ENCODE peak calls at places on chromosomes 13 and 19, in four cellular contexts. Q, U, I and A are unnamed samples.

GRCh38 chr13:26538363-26539317 is 18.8 kb upstream of the WASF3 start:
- DNase-seq in I (no peak), Q (no peak), U (no peak), A (peak; percentile 12)

GRCh38 chr19:55152017-55152416 is 3.0 kb upstream of the TNNT1 start:
- DNase-seq in Q (no peak), U (no peak), I (no peak), A (peak; percentile 84)

GRCh38 chr19:54674021-54674617 is 11.3 kb downstream of the LILRB4 start:
- DNase-seq in I (no peak), Q (no peak), U (no peak), A (peak; percentile 61)

GRCh38 chr19:41774515-41774980 is 19.2 kb downstream of the CEACAM6 start:
- DNase-seq in U (no peak), I (no peak), Q (no peak), A (no peak)

GRCh38 chr13:104855581-104855980 is 1679.9 kb downstream of the EFNB2 start:
- DNase-seq in Q (no peak), I (no peak), U (no peak), A (no peak)

GRCh38 chr19:35328851-35329285 is at the start of gene CD22:
- DNase-seq in I (no peak), U (no peak), Q (no peak), A (no peak)

GRCh38 chr19:41031926-41032325 is 40.8 kb downstream of the CYP2B6 start:
- DNase-seq in I (no peak), U (no peak), Q (no peak), A (no peak)

GRCh38 chr19:27746691-27747380 is 1466.1 kb downstream of the UQCRFS1 start:
- DNase-seq in U (peak; percentile 57), Q (no peak), I (no peak), A (no peak)

GRCh38 chr19:42179501-42179817 is 38.0 kb downstream of the DEDD2 start:
- DNase-seq in Q (no peak), U (no peak), I (no peak), A (no peak)

DNA sequence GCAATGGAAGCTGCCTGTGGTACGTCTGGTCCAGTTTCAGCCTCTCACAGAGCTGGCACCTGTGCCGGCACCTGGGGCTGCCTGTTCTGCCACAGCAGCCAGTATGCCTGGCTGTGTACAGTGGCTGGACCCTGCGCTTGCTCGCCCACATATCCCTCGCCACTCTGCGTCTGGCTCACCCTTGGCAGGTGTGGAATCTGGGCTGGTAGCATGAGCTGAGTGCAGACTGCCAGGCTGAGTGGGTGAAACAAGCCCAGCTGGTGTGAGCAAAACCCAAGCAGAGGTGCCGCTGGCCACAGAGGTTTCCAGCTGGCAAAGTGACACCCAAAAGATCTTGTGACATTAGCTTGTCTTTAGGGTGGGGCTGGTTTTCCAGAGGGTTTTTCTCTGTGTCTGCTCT is 80.7 kb downstream of the ING1 start:
- DNase-seq in U (no peak), Q (no peak), I (no peak), A (no peak)
- TF ChIP-seq CTCF in U (no peak), Q (no peak), I (no peak), A (no peak)

GRCh38 chr13:30933334-30933681 is 852 bp downstream of the TEX26 start:
- DNase-seq in Q (no peak), U (no peak), I (no peak), A (no peak)
- H3K4me3 ChIP-seq in Q (no peak overlapping the region), U (no peak overlapping the region), I (no peak overlapping the region), A (no peak overlapping the region)

GRCh38 chr19:52451241-52451640 is 2.1 kb upstream of the ZNF578 start:
- DNase-seq in I (no peak), U (no peak), Q (no peak), A (no peak)
- H3K9me3 ChIP-seq in I (peaks cover 28% of the 10 kb centered on the region), U (peaks cover 45% of the 10 kb centered on the region), Q (peaks cover 15% of the 10 kb centered on the region), A (peaks cover 31% of the 10 kb centered on the region)

DNA sequence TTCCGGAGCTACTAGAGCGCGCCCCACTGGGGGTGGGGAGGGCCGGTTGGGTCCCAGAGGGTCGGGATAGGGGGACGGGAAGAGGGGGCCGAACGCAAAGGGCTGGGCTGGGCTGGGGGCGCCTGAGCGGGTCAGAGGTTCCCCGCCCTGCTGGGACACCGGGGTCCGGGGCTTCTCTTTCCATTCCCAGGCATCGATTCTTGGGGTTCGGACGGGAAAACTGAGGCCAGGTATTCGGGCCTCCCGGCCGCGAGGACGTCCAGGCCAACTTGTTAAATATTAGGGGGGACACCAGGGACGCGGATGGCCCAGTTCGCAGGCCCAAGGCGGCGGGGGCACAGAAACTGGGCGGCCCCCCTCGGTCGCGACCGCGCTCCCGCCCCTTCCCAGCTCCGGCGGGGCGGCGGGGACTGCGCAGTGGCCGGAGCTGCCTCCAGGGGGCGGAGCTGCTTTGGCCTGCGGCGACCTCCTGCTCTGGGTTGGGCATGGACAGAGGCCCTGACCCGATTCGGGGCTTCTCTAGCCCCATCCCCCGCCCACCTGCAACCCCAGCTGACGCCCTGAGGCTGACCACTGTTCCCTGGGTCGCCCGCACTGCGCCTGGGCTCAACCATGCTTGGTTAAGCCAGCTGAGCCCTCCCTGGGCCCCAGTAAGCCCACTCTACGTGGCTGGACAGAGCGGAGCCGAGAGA is 1.2 kb upstream of the KLF16 start:
- DNase-seq in I (no peak), U (peak; percentile 86), Q (no peak), A (peak; percentile 63)
- TF ChIP-seq CTCF in I (peak; percentile 76), U (peak; percentile 74), Q (peak; percentile 66), A (peak; percentile 62)

GRCh38 chr19:49775742-49776370 is 9.1 kb downstream of the AP2A1 start:
- DNase-seq in Q (no peak), I (no peak), U (no peak), A (no peak)
- H3K4me3 ChIP-seq in Q (no peak overlapping the region), I (no peak overlapping the region), U (no peak overlapping the region), A (no peak overlapping the region)

GRCh38 chr19:56404705-56405056 is 549 bp downstream of the ZNF583 start:
- DNase-seq in I (no peak), Q (no peak), U (no peak), A (no peak)

GRCh38 chr19:56403764-56404704 is at the start of gene ZNF583:
- DNase-seq in I (peak; percentile 92), Q (peak; percentile 98), U (peak; percentile 99), A (peak; percentile 94)

GRCh38 chr19:56400485-56400884 is 3.6 kb upstream of the ZNF583 start:
- DNase-seq in U (no peak), Q (no peak), I (no peak), A (no peak)

GRCh38 chr19:56405062-56405461 is 930 bp downstream of the ZNF583 start:
- DNase-seq in I (no peak), U (no peak), Q (no peak), A (no peak)

DNA sequence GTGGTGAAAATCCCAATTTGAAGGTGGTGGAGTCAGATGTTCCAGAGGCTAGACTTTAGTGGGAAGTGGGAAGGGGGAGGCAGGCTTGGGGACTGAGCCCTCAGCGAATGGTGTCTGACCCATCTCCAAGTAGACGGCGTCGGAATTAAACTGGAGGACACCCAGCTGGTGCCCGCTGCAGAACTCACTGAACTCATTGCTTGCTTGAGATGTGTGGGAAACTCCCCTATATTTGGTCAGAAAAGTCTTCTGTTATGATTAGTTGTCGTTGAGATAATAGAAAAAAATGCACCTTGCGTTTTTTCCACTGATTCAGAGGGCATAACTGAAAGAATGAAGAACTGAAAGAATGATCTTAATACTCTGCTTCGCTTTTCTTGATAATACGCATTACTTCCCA is 871 bp upstream of the ZNF583 start:
- DNase-seq in I (no peak), U (no peak), Q (no peak), A (peak; percentile 10)
- H3K9me3 ChIP-seq in I (peaks cover 18% of the 10 kb centered on the region), U (peaks cover 73% of the 10 kb centered on the region), Q (peaks cover 9% of the 10 kb centered on the region), A (peaks cover 47% of the 10 kb centered on the region)

DNA sequence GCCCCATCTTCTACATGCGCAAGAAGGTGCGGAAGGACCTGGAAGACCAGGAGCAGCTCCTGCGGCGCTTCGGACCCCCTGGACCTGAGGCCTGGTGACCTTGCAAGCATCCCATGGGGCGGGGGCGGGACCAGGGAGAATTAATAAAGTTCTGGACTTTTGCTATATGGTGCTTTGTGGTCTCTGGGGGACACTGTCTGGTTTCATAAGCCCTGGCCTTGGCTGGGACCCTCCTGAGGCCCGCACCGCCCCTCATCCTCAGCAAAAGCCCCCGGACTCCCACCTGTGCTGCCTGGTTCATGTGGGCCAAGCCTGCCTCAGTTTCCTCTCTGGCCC is 920 bp upstream of the SPIB start:
- DNase-seq in Q (no peak), I (no peak), U (no peak), A (no peak)
- TF ChIP-seq CTCF in Q (no peak), I (no peak), U (no peak), A (no peak)

DNA sequence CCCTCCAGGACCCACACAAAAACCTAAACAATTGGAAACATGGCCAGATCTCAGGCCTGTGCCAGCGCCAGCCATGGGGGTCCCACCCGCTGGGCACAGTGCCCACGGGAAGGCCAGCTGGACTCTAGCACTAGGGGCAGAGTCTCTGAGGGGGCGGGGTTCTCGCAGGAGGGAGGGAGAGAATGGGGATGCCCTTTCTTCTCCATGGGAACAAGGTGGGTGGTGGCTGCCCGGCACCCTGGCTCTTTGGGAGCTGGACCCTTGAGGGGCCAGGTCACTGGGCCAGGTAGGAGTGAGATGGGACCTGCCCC is 8.4 kb downstream of the LYL1 start:
- DNase-seq in Q (peak; percentile 61), U (no peak), I (no peak), A (no peak)
- H3K4me3 ChIP-seq in Q (no peak overlapping the region), U (no peak overlapping the region), I (no peak overlapping the region), A (no peak overlapping the region)